ENCODE peak calls at places on chromosomes 5 and 9, in seven cellular contexts. M, U, H, T, K, L and N are unnamed samples.

GRCh38 chr5:76402880-76403712 is at the start of gene IQGAP2:
- DNase-seq in M (peak; percentile 42), U (peak; percentile 58), H (peak; percentile 15), T (no peak), K (peak; percentile 81), L (peak; percentile 54), N (peak; percentile 82)

GRCh38 chr9:38154501-38155421 is 85.7 kb upstream of the SHB start:
- DNase-seq in M (no peak), U (no peak), H (no peak), T (no peak), K (no peak), L (no peak), N (no peak)

GRCh38 chr9:4792054-4792571 is 631 bp upstream of the RCL1 start:
- DNase-seq in M (no peak), U (no peak), H (peak; percentile 8), T (no peak), K (peak; percentile 27), L (no peak), N (no peak)

GRCh38 chr9:13432914-13433313 is 153.4 kb upstream of the MPDZ start:
- DNase-seq in M (no peak), U (no peak), H (no peak), T (no peak), K (no peak), L (no peak), N (no peak)

GRCh38 chr5:1521671-1522600 is 1.8 kb downstream of the LPCAT1 start:
- DNase-seq in M (no peak), U (no peak), H (peak; percentile 55), T (peak; percentile 1), K (peak; percentile 19), L (no peak), N (peak; percentile 16)

GRCh38 chr9:33024126-33024965 is 727 bp upstream of the DNAJA1 start:
- DNase-seq in M (peak; percentile 24), U (peak; percentile 35), H (peak; percentile 41), T (no peak), K (peak; percentile 32), L (no peak), N (no peak)

GRCh38 chr5:96880402-96881164 is 4.3 kb downstream of the ERAP2 start:
- DNase-seq in M (no peak), U (no peak), H (peak; percentile 51), T (no peak), K (no peak), L (no peak), N (no peak)

GRCh38 chr5:684771-685216 is 8.4 kb downstream of the TPPP start:
- DNase-seq in M (no peak), U (no peak), H (no peak), T (no peak), K (no peak), L (no peak), N (no peak)

GRCh38 chr9:101711330-101711941 is 27.0 kb downstream of the GRIN3A start:
- DNase-seq in M (no peak), U (no peak), H (peak; percentile 4), T (no peak), K (no peak), L (no peak), N (no peak)

GRCh38 chr5:73282383-73282782 is 109.4 kb downstream of the TMEM174 start:
- DNase-seq in M (no peak), U (no peak), H (no peak), T (no peak), K (no peak), L (no peak), N (no peak)

GRCh38 chr9:89137548-89138462 is 40.8 kb downstream of the SHC3 start:
- DNase-seq in M (peak; percentile 83), U (peak; percentile 86), H (peak; percentile 93), T (peak; percentile 11), K (peak; percentile 42), L (no peak), N (no peak)

GRCh38 chr5:143241892-143242291 is 161.6 kb downstream of the NR3C1 start:
- DNase-seq in M (no peak), U (no peak), H (peak; percentile 34), T (no peak), K (no peak), L (no peak), N (no peak)

GRCh38 chr5:169139381-169140125 is 161.4 kb downstream of the SLIT3 start:
- DNase-seq in M (no peak), U (no peak), H (no peak), T (no peak), K (peak; percentile 63), L (no peak), N (no peak)

GRCh38 chr5:131536211-131536826 is 98.7 kb downstream of the RAPGEF6 start:
- DNase-seq in M (no peak), U (no peak), H (no peak), T (no peak), K (no peak), L (no peak), N (no peak)

GRCh38 chr5:160514866-160515265 is 93.2 kb downstream of the PTTG1 start:
- DNase-seq in M (no peak), U (no peak), H (no peak), T (no peak), K (no peak), L (no peak), N (no peak)

GRCh38 chr9:95104966-95105365 is 212.5 kb downstream of the FANCC start:
- DNase-seq in M (no peak), U (no peak), H (no peak), T (no peak), K (no peak), L (no peak), N (no peak)

GRCh38 chr9:95105519-95106287 is 211.8 kb downstream of the FANCC start:
- DNase-seq in M (no peak), U (no peak), H (no peak), T (no peak), K (no peak), L (no peak), N (no peak)

GRCh38 chr9:95108777-95109176 is 208.7 kb downstream of the FANCC start:
- DNase-seq in M (no peak), U (no peak), H (no peak), T (no peak), K (no peak), L (no peak), N (no peak)

GRCh38 chr9:95107976-95108375 is 209.5 kb downstream of the FANCC start:
- DNase-seq in M (no peak), U (no peak), H (no peak), T (no peak), K (no peak), L (no peak), N (no peak)

GRCh38 chr9:95107001-95107749 is 210.3 kb downstream of the FANCC start:
- DNase-seq in M (peak; percentile 84), U (no peak), H (no peak), T (peak; percentile 82), K (no peak), L (no peak), N (no peak)
- TF ChIP-seq CTCF in M (no peak), U (no peak), H (no peak), T (no peak), K (no peak), L (no peak), N (no peak)

GRCh38 chr5:140796718-140797095 is 2.1 kb downstream of the PCDHA2 start:
- DNase-seq in M (no peak), U (no peak), H (no peak), T (no peak), K (no peak), L (no peak), N (no peak)

GRCh38 chr5:140795259-140795641 is 598 bp downstream of the PCDHA2 start:
- DNase-seq in M (no peak), U (no peak), H (no peak), T (no peak), K (no peak), L (no peak), N (no peak)

GRCh38 chr5:140802781-140803271 is 2.0 kb downstream of the PCDHA3 start:
- DNase-seq in M (no peak), U (no peak), H (no peak), T (no peak), K (no peak), L (no peak), N (no peak)

GRCh38 chr5:140801494-140801841 is 611 bp downstream of the PCDHA3 start:
- DNase-seq in M (peak; percentile 11), U (no peak), H (no peak), T (no peak), K (no peak), L (no peak), N (no peak)

DNA sequence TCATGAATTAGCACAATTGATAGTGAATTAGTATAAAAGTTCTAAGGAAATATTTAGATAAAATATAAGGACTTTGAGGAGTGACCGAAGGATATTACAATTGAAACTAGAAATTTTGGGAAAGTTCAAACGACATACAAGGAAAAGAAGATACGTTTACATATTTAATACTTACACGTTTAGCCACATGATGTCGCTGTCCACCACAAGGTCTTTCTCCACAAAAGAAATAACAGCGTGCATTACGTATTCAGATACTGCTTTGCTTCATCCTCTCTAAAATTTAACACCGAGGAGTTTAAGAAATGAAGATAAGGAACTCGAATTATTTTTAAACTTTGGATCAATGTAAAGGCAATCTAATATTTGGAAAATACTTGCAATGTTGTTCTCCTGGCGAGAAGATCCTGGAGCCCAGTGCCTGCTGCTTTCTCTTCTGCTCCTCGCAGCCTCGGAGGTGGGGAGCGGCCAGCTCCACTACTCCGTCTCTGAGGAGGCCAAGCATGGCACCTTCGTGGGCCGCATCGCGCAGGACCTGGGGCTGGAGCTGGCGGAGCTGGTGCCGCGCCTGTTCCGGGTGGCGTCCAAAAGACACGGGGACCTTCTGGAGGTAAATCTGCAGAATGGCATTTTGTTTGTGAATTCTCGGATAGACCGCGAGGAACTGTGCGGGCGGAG is at the start of gene PCDHA3:
- DNase-seq in M (peak; percentile 18), U (no peak), H (peak; percentile 31), T (no peak), K (no peak), L (no peak), N (no peak)
- TF ChIP-seq CTCF in M (no peak), U (no peak), H (peak; percentile 52), T (no peak), K (no peak), L (peak; percentile 7), N (no peak)

DNA sequence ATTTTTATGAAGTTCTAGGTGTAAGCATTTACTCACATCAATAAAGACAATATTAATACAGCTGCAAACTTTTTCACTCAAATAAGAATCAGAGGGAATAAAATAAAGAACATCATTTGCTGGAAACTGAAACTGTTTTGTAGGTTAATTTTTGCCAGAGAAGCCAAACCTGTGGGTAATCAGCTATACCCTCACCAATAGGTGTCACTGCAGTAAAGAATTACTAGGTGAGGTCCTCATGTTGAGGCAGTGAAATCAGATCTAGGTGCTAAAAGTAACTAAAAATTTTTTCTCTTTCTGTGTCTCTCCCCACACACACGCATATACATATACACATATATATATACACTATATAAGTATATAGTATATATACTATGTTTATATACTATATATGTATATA is 1016.3 kb upstream of the SEMA6A start:
- DNase-seq in M (no peak), U (no peak), H (no peak), T (no peak), K (no peak), L (no peak), N (no peak)
- TF ChIP-seq CTCF in M (no peak), U (no peak), H (no peak), T (no peak), K (no peak), L (peak; percentile 23), N (no peak)

DNA sequence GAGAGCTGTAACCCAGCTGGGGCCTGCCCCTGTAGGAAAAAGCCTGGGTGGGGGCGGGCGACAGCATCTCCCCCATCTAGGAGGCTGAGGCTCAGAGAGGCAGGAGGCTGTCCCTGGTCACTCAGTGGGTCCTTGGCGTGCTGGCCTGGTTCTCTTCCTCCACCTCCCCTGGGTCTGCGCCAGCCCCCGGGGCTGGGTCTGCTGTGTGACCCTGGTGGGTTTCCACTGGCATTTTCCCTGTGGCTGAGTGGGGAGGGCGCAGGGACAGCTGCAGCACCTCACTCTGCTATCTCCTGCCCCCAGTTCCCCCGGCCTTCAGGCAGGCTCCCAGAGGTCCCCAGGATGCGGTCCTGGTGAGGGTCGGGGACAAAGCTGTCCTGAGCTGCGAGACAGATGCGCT is 59.5 kb upstream of the ASS1 start:
- DNase-seq in M (no peak), U (no peak), H (no peak), T (no peak), K (no peak), L (no peak), N (no peak)
- TF ChIP-seq CTCF in M (no peak), U (no peak), H (no peak), T (no peak), K (no peak), L (no peak), N (no peak)